ENCODE peak calls at places on chromosome X, in six cellular contexts. C is lower lobe of right lung; G is cardiac muscle cell; A is psoas muscle; N is CD8-positive, alpha-beta T cell; P is A673. O is an unnamed sample. For H3K4me1, the result is how much of the 10 kb centered on the place peaks cover.

GRCh38 chrX:152895724-152896420 is 2.0 kb upstream of the ZNF185 start:
- DNase-seq in P (no peak), C (no peak), G (no peak), N (no peak), A (no peak), O (peak)

GRCh38 chrX:41108007-41108683 is 22.9 kb downstream of the USP9X start:
- DNase-seq in P (no peak), C (no peak), A (no peak), G (no peak), N (no peak), O (no peak)

GRCh38 chrX:2478546-2479419 is 22.0 kb downstream of the DHRSX start:
- DNase-seq in N (no peak), P (no peak), A (no peak), C (peak), G (no peak), O (no peak)

GRCh38 chrX:129678881-129679195 is 24.1 kb upstream of the APLN start:
- DNase-seq in P (no peak), A (no peak), G (no peak), C (no peak), N (no peak), O (peak)

GRCh38 chrX:153934473-153935325 is at the start of gene NAA10:
- DNase-seq in C (peak), G (peak), P (peak), N (peak), A (peak), O (peak)

GRCh38 chrX:151694661-151695582 is at the start of gene PRRG3:
- DNase-seq in N (no peak), P (no peak), A (no peak), C (no peak), G (peak), O (no peak)

GRCh38 chrX:150897371-150898319 is 823 bp downstream of the CD99L2 start:
- DNase-seq in A (peak), P (peak), C (peak), N (peak), G (no peak), O (peak)

GRCh38 chrX:151708821-151709220 is 7.0 kb upstream of the FATE1 start:
- DNase-seq in P (no peak), C (no peak), G (no peak), A (no peak), N (no peak), O (no peak)

GRCh38 chrX:28773807-28774206 is 186.6 kb downstream of the IL1RAPL1 start:
- DNase-seq in N (no peak), C (no peak), P (no peak), A (no peak), G (no peak), O (no peak)

GRCh38 chrX:100995469-100995868 is 26.0 kb downstream of the ARL13A start:
- DNase-seq in N (no peak), A (no peak), P (peak), C (no peak), G (no peak), O (peak)

GRCh38 chrX:149630681-149631292 is 805 bp downstream of the TMEM185A start:
- DNase-seq in N (no peak), P (peak), G (no peak), A (no peak), C (no peak), O (peak)

GRCh38 chrX:33434256-33435092 is 223.1 kb upstream of the DMD start:
- DNase-seq in P (peak), A (no peak), C (no peak), G (peak), N (peak), O (peak)
- TF ChIP-seq CTCF in P (peak), A (peak), C (peak), G (peak), N (no peak), O (peak)

GRCh38 chrX:13752141-13752540 is 17.6 kb downstream of the OFD1 start:
- DNase-seq in G (no peak), N (no peak), P (no peak), C (no peak), A (no peak), O (peak)

GRCh38 chrX:13750812-13751211 is 16.3 kb downstream of the OFD1 start:
- DNase-seq in N (no peak), P (no peak), C (no peak), G (no peak), A (no peak), O (no peak)

GRCh38 chrX:13750204-13750603 is 15.7 kb downstream of the OFD1 start:
- DNase-seq in P (peak), C (no peak), A (no peak), N (no peak), G (peak), O (peak)

GRCh38 chrX:13754765-13755164 is 20.2 kb downstream of the OFD1 start:
- DNase-seq in P (no peak), N (no peak), A (no peak), C (no peak), G (no peak), O (no peak)

GRCh38 chrX:13752646-13753045 is 18.1 kb downstream of the OFD1 start:
- DNase-seq in C (no peak), P (no peak), G (no peak), A (no peak), N (no peak), O (no peak)
- H3K4me1 ChIP-seq in C (under half), P (under half), G (under half), A (under half), N (under half), O (under half)

GRCh38 chrX:132226169-132226568 is 6.9 kb upstream of the RAP2C start:
- DNase-seq in G (no peak), C (no peak), A (no peak), P (peak), N (no peak), O (peak)
- TF ChIP-seq CTCF in G (peak), C (peak), A (peak), P (peak), N (no peak), O (peak)

GRCh38 chrX:1451251-1451675 is 1.4 kb downstream of the ASMTL start:
- DNase-seq in N (peak), A (no peak), C (no peak), G (no peak), P (no peak), O (no peak)

GRCh38 chrX:1453951-1454785 is 1.5 kb upstream of the ASMTL start:
- DNase-seq in N (peak), A (peak), C (peak), P (peak), G (peak), O (peak)

GRCh38 chrX:1451676-1452496 is 823 bp downstream of the ASMTL start:
- DNase-seq in G (no peak), C (no peak), N (no peak), A (peak), P (no peak), O (no peak)

GRCh38 chrX:1452497-1453389 is at the start of gene ASMTL:
- DNase-seq in A (peak), N (peak), G (peak), C (peak), P (peak), O (peak)

GRCh38 chrX:1453390-1453783 is 678 bp upstream of the ASMTL start:
- DNase-seq in A (peak), P (no peak), C (peak), N (peak), G (no peak), O (no peak)
- H3K4me1 ChIP-seq in A (under half), P (under half), C (under half), N (under half), G (under half), O (under half)

GRCh38 chrX:118346258-118347094 is 570 bp downstream of the WDR44 start:
- DNase-seq in C (peak), N (peak), A (peak), G (peak), P (peak), O (peak)
- TF ChIP-seq CTCF in C (peak), N (no peak), A (no peak), G (peak), P (peak), O (no peak)

GRCh38 chrX:74248889-74249288 is 55.1 kb upstream of the ZCCHC13 start:
- DNase-seq in A (no peak), C (no peak), P (no peak), G (peak), N (no peak), O (no peak)

GRCh38 chrX:74249963-74250362 is 54.0 kb upstream of the ZCCHC13 start:
- DNase-seq in G (peak), C (no peak), P (no peak), A (no peak), N (no peak), O (no peak)

GRCh38 chrX:74246524-74246923 is 57.5 kb upstream of the ZCCHC13 start:
- DNase-seq in P (no peak), G (no peak), N (no peak), A (no peak), C (no peak), O (peak)

GRCh38 chrX:74251006-74251930 is 52.7 kb upstream of the ZCCHC13 start:
- DNase-seq in N (no peak), A (no peak), C (no peak), G (no peak), P (peak), O (peak)

DNA sequence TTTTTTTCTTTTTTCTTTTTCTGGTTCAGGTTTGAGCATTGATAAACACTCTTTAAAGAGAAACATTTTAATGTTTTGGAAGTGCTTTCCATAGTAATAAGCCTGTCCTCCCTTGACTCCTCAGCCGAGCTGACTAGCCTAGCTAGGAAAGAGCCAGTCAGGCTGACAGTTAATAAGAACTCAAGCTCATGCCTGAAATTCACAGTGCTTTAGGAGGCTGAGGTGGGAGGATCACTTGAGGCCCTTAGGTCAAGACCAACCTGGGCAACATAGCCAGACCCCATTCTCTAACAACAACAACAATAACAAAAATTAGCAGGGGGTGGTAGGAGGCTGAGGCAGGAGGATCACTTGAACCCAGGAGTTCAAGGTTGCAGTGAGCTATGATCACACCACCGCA is 53.4 kb upstream of the ZCCHC13 start:
- DNase-seq in N (no peak), G (no peak), A (no peak), C (no peak), P (no peak), O (no peak)
- H3K4me1 ChIP-seq in N (under half), G (under half), A (under half), C (under half), P (under half), O (under half)